ENCODE peak calls at places on chromosomes 5 and 9, in six cellular contexts. One of them, this sample, is unnamed.

GRCh38 chr5:4196744-4197646 is 601.4 kb downstream of the IRX1 start:
- DNase-seq in hypothalamus: no peak
- DNase-seq in nephron progenitor cell: no peak
- DNase-seq in activated CD4-positive, CD25-positive, alpha-beta regulatory T cell treated with anti-CD3 and anti-CD28 coated beads, Interleukin-2, amount 50 U/mL, for 72 hours: no peak
- DNase-seq in stimulated activated naive B cell treated with anti-CD40 and anti-IgM and Interleukin-4, amounts not matched to agents 10 μg/mL and 1 μg/mL and 100 μg/mL, for 72 hours: no peak
- DNase-seq in midbrain: no peak
- DNase-seq in this sample: no peak

GRCh38 chr9:614421-614820 is 227.1 kb upstream of the DMRT1 start:
- DNase-seq in activated CD4-positive, CD25-positive, alpha-beta regulatory T cell treated with anti-CD3 and anti-CD28 coated beads, Interleukin-2, amount 50 U/mL, for 72 hours: no peak
- DNase-seq in stimulated activated naive B cell treated with anti-CD40 and anti-IgM and Interleukin-4, amounts not matched to agents 10 μg/mL and 1 μg/mL and 100 μg/mL, for 72 hours: no peak
- DNase-seq in midbrain: no peak
- DNase-seq in hypothalamus: no peak
- DNase-seq in nephron progenitor cell: no peak
- DNase-seq in this sample: no peak

GRCh38 chr9:4750021-4750673 is 9.1 kb upstream of the AK3 start:
- DNase-seq in hypothalamus: no peak
- DNase-seq in stimulated activated naive B cell treated with anti-CD40 and anti-IgM and Interleukin-4, amounts not matched to agents 10 μg/mL and 1 μg/mL and 100 μg/mL, for 72 hours: no peak
- DNase-seq in activated CD4-positive, CD25-positive, alpha-beta regulatory T cell treated with anti-CD3 and anti-CD28 coated beads, Interleukin-2, amount 50 U/mL, for 72 hours: no peak
- DNase-seq in nephron progenitor cell: no peak
- DNase-seq in midbrain: peak; percentile 23
- DNase-seq in this sample: no peak

GRCh38 chr5:90747175-90747574 is 188.6 kb downstream of the ADGRV1 start:
- DNase-seq in midbrain: no peak
- DNase-seq in hypothalamus: no peak
- DNase-seq in activated CD4-positive, CD25-positive, alpha-beta regulatory T cell treated with anti-CD3 and anti-CD28 coated beads, Interleukin-2, amount 50 U/mL, for 72 hours: no peak
- DNase-seq in nephron progenitor cell: no peak
- DNase-seq in stimulated activated naive B cell treated with anti-CD40 and anti-IgM and Interleukin-4, amounts not matched to agents 10 μg/mL and 1 μg/mL and 100 μg/mL, for 72 hours: no peak
- DNase-seq in this sample: no peak

GRCh38 chr9:129944501-129945116 is 98.4 kb downstream of the FNBP1 start:
- DNase-seq in stimulated activated naive B cell treated with anti-CD40 and anti-IgM and Interleukin-4, amounts not matched to agents 10 μg/mL and 1 μg/mL and 100 μg/mL, for 72 hours: no peak
- DNase-seq in midbrain: no peak
- DNase-seq in nephron progenitor cell: no peak
- DNase-seq in hypothalamus: no peak
- DNase-seq in activated CD4-positive, CD25-positive, alpha-beta regulatory T cell treated with anti-CD3 and anti-CD28 coated beads, Interleukin-2, amount 50 U/mL, for 72 hours: no peak
- DNase-seq in this sample: no peak

GRCh38 chr9:126611188-126611587 is 2.5 kb upstream of the LMX1B start:
- DNase-seq in nephron progenitor cell: peak; percentile 42
- DNase-seq in stimulated activated naive B cell treated with anti-CD40 and anti-IgM and Interleukin-4, amounts not matched to agents 10 μg/mL and 1 μg/mL and 100 μg/mL, for 72 hours: no peak
- DNase-seq in activated CD4-positive, CD25-positive, alpha-beta regulatory T cell treated with anti-CD3 and anti-CD28 coated beads, Interleukin-2, amount 50 U/mL, for 72 hours: no peak
- DNase-seq in midbrain: no peak
- DNase-seq in hypothalamus: no peak
- DNase-seq in this sample: no peak

GRCh38 chr5:168851902-168852321 is 272.7 kb upstream of the PANK3 start:
- DNase-seq in activated CD4-positive, CD25-positive, alpha-beta regulatory T cell treated with anti-CD3 and anti-CD28 coated beads, Interleukin-2, amount 50 U/mL, for 72 hours: no peak
- DNase-seq in stimulated activated naive B cell treated with anti-CD40 and anti-IgM and Interleukin-4, amounts not matched to agents 10 μg/mL and 1 μg/mL and 100 μg/mL, for 72 hours: no peak
- DNase-seq in midbrain: no peak
- DNase-seq in hypothalamus: no peak
- DNase-seq in nephron progenitor cell: no peak
- DNase-seq in this sample: no peak

GRCh38 chr5:144328980-144329379 is 158.3 kb downstream of the KCTD16 start:
- DNase-seq in activated CD4-positive, CD25-positive, alpha-beta regulatory T cell treated with anti-CD3 and anti-CD28 coated beads, Interleukin-2, amount 50 U/mL, for 72 hours: no peak
- DNase-seq in stimulated activated naive B cell treated with anti-CD40 and anti-IgM and Interleukin-4, amounts not matched to agents 10 μg/mL and 1 μg/mL and 100 μg/mL, for 72 hours: no peak
- DNase-seq in midbrain: no peak
- DNase-seq in nephron progenitor cell: no peak
- DNase-seq in hypothalamus: no peak
- DNase-seq in this sample: no peak

GRCh38 chr9:21513431-21513830 is 31.3 kb upstream of the IFNE start:
- DNase-seq in nephron progenitor cell: no peak
- DNase-seq in midbrain: no peak
- DNase-seq in activated CD4-positive, CD25-positive, alpha-beta regulatory T cell treated with anti-CD3 and anti-CD28 coated beads, Interleukin-2, amount 50 U/mL, for 72 hours: no peak
- DNase-seq in hypothalamus: no peak
- DNase-seq in stimulated activated naive B cell treated with anti-CD40 and anti-IgM and Interleukin-4, amounts not matched to agents 10 μg/mL and 1 μg/mL and 100 μg/mL, for 72 hours: no peak
- DNase-seq in this sample: no peak

GRCh38 chr5:132763369-132764036 is 13.5 kb downstream of the SEPTIN8 start:
- DNase-seq in stimulated activated naive B cell treated with anti-CD40 and anti-IgM and Interleukin-4, amounts not matched to agents 10 μg/mL and 1 μg/mL and 100 μg/mL, for 72 hours: no peak
- DNase-seq in hypothalamus: no peak
- DNase-seq in midbrain: no peak
- DNase-seq in activated CD4-positive, CD25-positive, alpha-beta regulatory T cell treated with anti-CD3 and anti-CD28 coated beads, Interleukin-2, amount 50 U/mL, for 72 hours: no peak
- DNase-seq in nephron progenitor cell: no peak
- DNase-seq in this sample: no peak

GRCh38 chr5:73112359-73112758 is 8.0 kb upstream of the TMEM171 start:
- DNase-seq in hypothalamus: no peak
- DNase-seq in activated CD4-positive, CD25-positive, alpha-beta regulatory T cell treated with anti-CD3 and anti-CD28 coated beads, Interleukin-2, amount 50 U/mL, for 72 hours: no peak
- DNase-seq in stimulated activated naive B cell treated with anti-CD40 and anti-IgM and Interleukin-4, amounts not matched to agents 10 μg/mL and 1 μg/mL and 100 μg/mL, for 72 hours: no peak
- DNase-seq in midbrain: no peak
- DNase-seq in nephron progenitor cell: no peak
- DNase-seq in this sample: no peak

GRCh38 chr9:136675477-136676296 is 11.6 kb downstream of the AGPAT2 start:
- DNase-seq in activated CD4-positive, CD25-positive, alpha-beta regulatory T cell treated with anti-CD3 and anti-CD28 coated beads, Interleukin-2, amount 50 U/mL, for 72 hours: no peak
- DNase-seq in stimulated activated naive B cell treated with anti-CD40 and anti-IgM and Interleukin-4, amounts not matched to agents 10 μg/mL and 1 μg/mL and 100 μg/mL, for 72 hours: no peak
- DNase-seq in hypothalamus: no peak
- DNase-seq in nephron progenitor cell: no peak
- DNase-seq in midbrain: no peak
- DNase-seq in this sample: no peak

GRCh38 chr9:121672213-121672612 is 20.8 kb downstream of the DAB2IP start:
- DNase-seq in nephron progenitor cell: no peak
- DNase-seq in hypothalamus: peak; percentile 16
- DNase-seq in activated CD4-positive, CD25-positive, alpha-beta regulatory T cell treated with anti-CD3 and anti-CD28 coated beads, Interleukin-2, amount 50 U/mL, for 72 hours: no peak
- DNase-seq in stimulated activated naive B cell treated with anti-CD40 and anti-IgM and Interleukin-4, amounts not matched to agents 10 μg/mL and 1 μg/mL and 100 μg/mL, for 72 hours: no peak
- DNase-seq in midbrain: peak; percentile 6
- DNase-seq in this sample: peak; percentile 20

GRCh38 chr9:18888241-18888794 is 144.7 kb downstream of the SAXO1 start:
- DNase-seq in activated CD4-positive, CD25-positive, alpha-beta regulatory T cell treated with anti-CD3 and anti-CD28 coated beads, Interleukin-2, amount 50 U/mL, for 72 hours: no peak
- DNase-seq in stimulated activated naive B cell treated with anti-CD40 and anti-IgM and Interleukin-4, amounts not matched to agents 10 μg/mL and 1 μg/mL and 100 μg/mL, for 72 hours: no peak
- DNase-seq in midbrain: no peak
- DNase-seq in nephron progenitor cell: no peak
- DNase-seq in hypothalamus: no peak
- DNase-seq in this sample: no peak

GRCh38 chr5:15249152-15249551 is 250.8 kb upstream of the FBXL7 start:
- DNase-seq in nephron progenitor cell: no peak
- DNase-seq in hypothalamus: no peak
- DNase-seq in activated CD4-positive, CD25-positive, alpha-beta regulatory T cell treated with anti-CD3 and anti-CD28 coated beads, Interleukin-2, amount 50 U/mL, for 72 hours: no peak
- DNase-seq in midbrain: no peak
- DNase-seq in stimulated activated naive B cell treated with anti-CD40 and anti-IgM and Interleukin-4, amounts not matched to agents 10 μg/mL and 1 μg/mL and 100 μg/mL, for 72 hours: no peak
- DNase-seq in this sample: no peak

GRCh38 chr9:92247981-92248380 is 45.5 kb downstream of the IARS1 start:
- DNase-seq in activated CD4-positive, CD25-positive, alpha-beta regulatory T cell treated with anti-CD3 and anti-CD28 coated beads, Interleukin-2, amount 50 U/mL, for 72 hours: no peak
- DNase-seq in hypothalamus: no peak
- DNase-seq in midbrain: no peak
- DNase-seq in nephron progenitor cell: no peak
- DNase-seq in stimulated activated naive B cell treated with anti-CD40 and anti-IgM and Interleukin-4, amounts not matched to agents 10 μg/mL and 1 μg/mL and 100 μg/mL, for 72 hours: no peak
- DNase-seq in this sample: no peak

GRCh38 chr9:36911601-36912412 is 122.3 kb downstream of the PAX5 start:
- DNase-seq in midbrain: no peak
- DNase-seq in hypothalamus: no peak
- DNase-seq in nephron progenitor cell: no peak
- DNase-seq in stimulated activated naive B cell treated with anti-CD40 and anti-IgM and Interleukin-4, amounts not matched to agents 10 μg/mL and 1 μg/mL and 100 μg/mL, for 72 hours: no peak
- DNase-seq in activated CD4-positive, CD25-positive, alpha-beta regulatory T cell treated with anti-CD3 and anti-CD28 coated beads, Interleukin-2, amount 50 U/mL, for 72 hours: no peak
- DNase-seq in this sample: no peak

GRCh38 chr5:123441408-123441807 is 18.2 kb upstream of the CEP120 start:
- DNase-seq in nephron progenitor cell: no peak
- DNase-seq in midbrain: no peak
- DNase-seq in stimulated activated naive B cell treated with anti-CD40 and anti-IgM and Interleukin-4, amounts not matched to agents 10 μg/mL and 1 μg/mL and 100 μg/mL, for 72 hours: no peak
- DNase-seq in activated CD4-positive, CD25-positive, alpha-beta regulatory T cell treated with anti-CD3 and anti-CD28 coated beads, Interleukin-2, amount 50 U/mL, for 72 hours: peak; percentile 37
- DNase-seq in hypothalamus: no peak
- DNase-seq in this sample: no peak

GRCh38 chr9:121261107-121261460 is 6.9 kb upstream of the GSN start:
- DNase-seq in nephron progenitor cell: no peak
- DNase-seq in stimulated activated naive B cell treated with anti-CD40 and anti-IgM and Interleukin-4, amounts not matched to agents 10 μg/mL and 1 μg/mL and 100 μg/mL, for 72 hours: no peak
- DNase-seq in activated CD4-positive, CD25-positive, alpha-beta regulatory T cell treated with anti-CD3 and anti-CD28 coated beads, Interleukin-2, amount 50 U/mL, for 72 hours: no peak
- DNase-seq in midbrain: peak; percentile 90
- DNase-seq in hypothalamus: peak; percentile 86
- DNase-seq in this sample: peak; percentile 78

GRCh38 chr5:150357326-150358260 is at the start of gene TCOF1:
- DNase-seq in midbrain: peak; percentile 97
- DNase-seq in nephron progenitor cell: peak; percentile 99
- DNase-seq in activated CD4-positive, CD25-positive, alpha-beta regulatory T cell treated with anti-CD3 and anti-CD28 coated beads, Interleukin-2, amount 50 U/mL, for 72 hours: peak; percentile 98
- DNase-seq in stimulated activated naive B cell treated with anti-CD40 and anti-IgM and Interleukin-4, amounts not matched to agents 10 μg/mL and 1 μg/mL and 100 μg/mL, for 72 hours: peak; percentile 97
- DNase-seq in hypothalamus: peak; percentile 94
- DNase-seq in this sample: peak; percentile 99

GRCh38 chr9:134818591-134818990 is 62.0 kb upstream of the FCN2 start:
- DNase-seq in activated CD4-positive, CD25-positive, alpha-beta regulatory T cell treated with anti-CD3 and anti-CD28 coated beads, Interleukin-2, amount 50 U/mL, for 72 hours: no peak
- DNase-seq in midbrain: no peak
- DNase-seq in stimulated activated naive B cell treated with anti-CD40 and anti-IgM and Interleukin-4, amounts not matched to agents 10 μg/mL and 1 μg/mL and 100 μg/mL, for 72 hours: no peak
- DNase-seq in nephron progenitor cell: no peak
- DNase-seq in hypothalamus: no peak
- DNase-seq in this sample: no peak

GRCh38 chr5:2888520-2889060 is 137.1 kb upstream of the IRX2 start:
- DNase-seq in nephron progenitor cell: no peak
- DNase-seq in stimulated activated naive B cell treated with anti-CD40 and anti-IgM and Interleukin-4, amounts not matched to agents 10 μg/mL and 1 μg/mL and 100 μg/mL, for 72 hours: no peak
- DNase-seq in activated CD4-positive, CD25-positive, alpha-beta regulatory T cell treated with anti-CD3 and anti-CD28 coated beads, Interleukin-2, amount 50 U/mL, for 72 hours: no peak
- DNase-seq in midbrain: no peak
- DNase-seq in hypothalamus: no peak
- DNase-seq in this sample: no peak

GRCh38 chr5:9239071-9239470 is 306.8 kb downstream of the SEMA5A start:
- DNase-seq in midbrain: no peak
- DNase-seq in nephron progenitor cell: no peak
- DNase-seq in stimulated activated naive B cell treated with anti-CD40 and anti-IgM and Interleukin-4, amounts not matched to agents 10 μg/mL and 1 μg/mL and 100 μg/mL, for 72 hours: no peak
- DNase-seq in activated CD4-positive, CD25-positive, alpha-beta regulatory T cell treated with anti-CD3 and anti-CD28 coated beads, Interleukin-2, amount 50 U/mL, for 72 hours: no peak
- DNase-seq in hypothalamus: no peak
- DNase-seq in this sample: no peak

GRCh38 chr5:177553671-177554429 is 513 bp downstream of the FAM193B start:
- DNase-seq in hypothalamus: no peak
- DNase-seq in midbrain: no peak
- DNase-seq in nephron progenitor cell: peak; percentile 48
- DNase-seq in stimulated activated naive B cell treated with anti-CD40 and anti-IgM and Interleukin-4, amounts not matched to agents 10 μg/mL and 1 μg/mL and 100 μg/mL, for 72 hours: no peak
- DNase-seq in activated CD4-positive, CD25-positive, alpha-beta regulatory T cell treated with anti-CD3 and anti-CD28 coated beads, Interleukin-2, amount 50 U/mL, for 72 hours: peak; percentile 61
- DNase-seq in this sample: peak; percentile 87

GRCh38 chr9:88011005-88011766 is 36.9 kb upstream of the CDK20 start:
- DNase-seq in hypothalamus: no peak
- DNase-seq in nephron progenitor cell: no peak
- DNase-seq in stimulated activated naive B cell treated with anti-CD40 and anti-IgM and Interleukin-4, amounts not matched to agents 10 μg/mL and 1 μg/mL and 100 μg/mL, for 72 hours: no peak
- DNase-seq in activated CD4-positive, CD25-positive, alpha-beta regulatory T cell treated with anti-CD3 and anti-CD28 coated beads, Interleukin-2, amount 50 U/mL, for 72 hours: no peak
- DNase-seq in midbrain: no peak
- DNase-seq in this sample: no peak

GRCh38 chr5:99817796-99818195 is 717.4 kb upstream of the FAM174A start:
- DNase-seq in midbrain: no peak
- DNase-seq in stimulated activated naive B cell treated with anti-CD40 and anti-IgM and Interleukin-4, amounts not matched to agents 10 μg/mL and 1 μg/mL and 100 μg/mL, for 72 hours: no peak
- DNase-seq in hypothalamus: no peak
- DNase-seq in nephron progenitor cell: no peak
- DNase-seq in activated CD4-positive, CD25-positive, alpha-beta regulatory T cell treated with anti-CD3 and anti-CD28 coated beads, Interleukin-2, amount 50 U/mL, for 72 hours: no peak
- DNase-seq in this sample: no peak

GRCh38 chr9:6904366-6904765 is 146.6 kb downstream of the KDM4C start:
- DNase-seq in stimulated activated naive B cell treated with anti-CD40 and anti-IgM and Interleukin-4, amounts not matched to agents 10 μg/mL and 1 μg/mL and 100 μg/mL, for 72 hours: no peak
- DNase-seq in hypothalamus: no peak
- DNase-seq in nephron progenitor cell: no peak
- DNase-seq in activated CD4-positive, CD25-positive, alpha-beta regulatory T cell treated with anti-CD3 and anti-CD28 coated beads, Interleukin-2, amount 50 U/mL, for 72 hours: no peak
- DNase-seq in midbrain: no peak
- DNase-seq in this sample: no peak

GRCh38 chr9:68690088-68690487 is 15.0 kb upstream of the PIP5K1B start:
- DNase-seq in hypothalamus: no peak
- DNase-seq in nephron progenitor cell: no peak
- DNase-seq in activated CD4-positive, CD25-positive, alpha-beta regulatory T cell treated with anti-CD3 and anti-CD28 coated beads, Interleukin-2, amount 50 U/mL, for 72 hours: no peak
- DNase-seq in midbrain: no peak
- DNase-seq in stimulated activated naive B cell treated with anti-CD40 and anti-IgM and Interleukin-4, amounts not matched to agents 10 μg/mL and 1 μg/mL and 100 μg/mL, for 72 hours: no peak
- DNase-seq in this sample: peak; percentile 69

GRCh38 chr9:126973651-126974529 is 59.3 kb downstream of the RALGPS1 start:
- DNase-seq in midbrain: no peak
- DNase-seq in nephron progenitor cell: no peak
- DNase-seq in hypothalamus: no peak
- DNase-seq in stimulated activated naive B cell treated with anti-CD40 and anti-IgM and Interleukin-4, amounts not matched to agents 10 μg/mL and 1 μg/mL and 100 μg/mL, for 72 hours: no peak
- DNase-seq in activated CD4-positive, CD25-positive, alpha-beta regulatory T cell treated with anti-CD3 and anti-CD28 coated beads, Interleukin-2, amount 50 U/mL, for 72 hours: no peak
- DNase-seq in this sample: no peak

GRCh38 chr5:172766287-172767104 is 4.5 kb downstream of the DUSP1 start:
- DNase-seq in stimulated activated naive B cell treated with anti-CD40 and anti-IgM and Interleukin-4, amounts not matched to agents 10 μg/mL and 1 μg/mL and 100 μg/mL, for 72 hours: no peak
- DNase-seq in nephron progenitor cell: no peak
- DNase-seq in hypothalamus: peak; percentile 71
- DNase-seq in midbrain: peak; percentile 59
- DNase-seq in activated CD4-positive, CD25-positive, alpha-beta regulatory T cell treated with anti-CD3 and anti-CD28 coated beads, Interleukin-2, amount 50 U/mL, for 72 hours: no peak
- DNase-seq in this sample: peak; percentile 90

GRCh38 chr9:96503918-96504317 is 53.9 kb downstream of the HABP4 start:
- DNase-seq in hypothalamus: no peak
- DNase-seq in nephron progenitor cell: no peak
- DNase-seq in stimulated activated naive B cell treated with anti-CD40 and anti-IgM and Interleukin-4, amounts not matched to agents 10 μg/mL and 1 μg/mL and 100 μg/mL, for 72 hours: no peak
- DNase-seq in activated CD4-positive, CD25-positive, alpha-beta regulatory T cell treated with anti-CD3 and anti-CD28 coated beads, Interleukin-2, amount 50 U/mL, for 72 hours: no peak
- DNase-seq in midbrain: no peak
- DNase-seq in this sample: no peak

GRCh38 chr5:115418788-115419187 is 122.3 kb upstream of the CCDC112 start:
- DNase-seq in nephron progenitor cell: no peak
- DNase-seq in stimulated activated naive B cell treated with anti-CD40 and anti-IgM and Interleukin-4, amounts not matched to agents 10 μg/mL and 1 μg/mL and 100 μg/mL, for 72 hours: no peak
- DNase-seq in hypothalamus: no peak
- DNase-seq in midbrain: no peak
- DNase-seq in activated CD4-positive, CD25-positive, alpha-beta regulatory T cell treated with anti-CD3 and anti-CD28 coated beads, Interleukin-2, amount 50 U/mL, for 72 hours: no peak
- DNase-seq in this sample: no peak

GRCh38 chr9:114155967-114156294 is 594 bp downstream of the COL27A1 start:
- DNase-seq in activated CD4-positive, CD25-positive, alpha-beta regulatory T cell treated with anti-CD3 and anti-CD28 coated beads, Interleukin-2, amount 50 U/mL, for 72 hours: no peak
- DNase-seq in hypothalamus: no peak
- DNase-seq in nephron progenitor cell: peak; percentile 60
- DNase-seq in stimulated activated naive B cell treated with anti-CD40 and anti-IgM and Interleukin-4, amounts not matched to agents 10 μg/mL and 1 μg/mL and 100 μg/mL, for 72 hours: no peak
- DNase-seq in midbrain: no peak
- DNase-seq in this sample: no peak

GRCh38 chr5:172187118-172188032 is 649 bp downstream of the STK10 start:
- DNase-seq in nephron progenitor cell: peak; percentile 41
- DNase-seq in activated CD4-positive, CD25-positive, alpha-beta regulatory T cell treated with anti-CD3 and anti-CD28 coated beads, Interleukin-2, amount 50 U/mL, for 72 hours: peak; percentile 72
- DNase-seq in midbrain: no peak
- DNase-seq in hypothalamus: no peak
- DNase-seq in stimulated activated naive B cell treated with anti-CD40 and anti-IgM and Interleukin-4, amounts not matched to agents 10 μg/mL and 1 μg/mL and 100 μg/mL, for 72 hours: peak; percentile 68
- DNase-seq in this sample: peak; percentile 90

GRCh38 chr5:124263680-124264491 is 482.6 kb downstream of the ZNF608 start:
- DNase-seq in activated CD4-positive, CD25-positive, alpha-beta regulatory T cell treated with anti-CD3 and anti-CD28 coated beads, Interleukin-2, amount 50 U/mL, for 72 hours: no peak
- DNase-seq in hypothalamus: peak; percentile 69
- DNase-seq in midbrain: peak; percentile 68
- DNase-seq in nephron progenitor cell: peak; percentile 3
- DNase-seq in stimulated activated naive B cell treated with anti-CD40 and anti-IgM and Interleukin-4, amounts not matched to agents 10 μg/mL and 1 μg/mL and 100 μg/mL, for 72 hours: no peak
- DNase-seq in this sample: no peak

GRCh38 chr9:89179535-89179919 is 909 bp upstream of the SHC3 start:
- DNase-seq in stimulated activated naive B cell treated with anti-CD40 and anti-IgM and Interleukin-4, amounts not matched to agents 10 μg/mL and 1 μg/mL and 100 μg/mL, for 72 hours: no peak
- DNase-seq in midbrain: no peak
- DNase-seq in activated CD4-positive, CD25-positive, alpha-beta regulatory T cell treated with anti-CD3 and anti-CD28 coated beads, Interleukin-2, amount 50 U/mL, for 72 hours: no peak
- DNase-seq in nephron progenitor cell: peak; percentile 11
- DNase-seq in hypothalamus: no peak
- DNase-seq in this sample: no peak

GRCh38 chr5:65163698-65164097 is 318.0 kb downstream of the ADAMTS6 start:
- DNase-seq in activated CD4-positive, CD25-positive, alpha-beta regulatory T cell treated with anti-CD3 and anti-CD28 coated beads, Interleukin-2, amount 50 U/mL, for 72 hours: no peak
- DNase-seq in hypothalamus: no peak
- DNase-seq in stimulated activated naive B cell treated with anti-CD40 and anti-IgM and Interleukin-4, amounts not matched to agents 10 μg/mL and 1 μg/mL and 100 μg/mL, for 72 hours: no peak
- DNase-seq in nephron progenitor cell: no peak
- DNase-seq in midbrain: no peak
- DNase-seq in this sample: no peak

GRCh38 chr5:145936401-145937131 is at the start of gene SH3RF2:
- DNase-seq in midbrain: no peak
- DNase-seq in nephron progenitor cell: peak; percentile 83
- DNase-seq in hypothalamus: peak; percentile 1
- DNase-seq in stimulated activated naive B cell treated with anti-CD40 and anti-IgM and Interleukin-4, amounts not matched to agents 10 μg/mL and 1 μg/mL and 100 μg/mL, for 72 hours: no peak
- DNase-seq in activated CD4-positive, CD25-positive, alpha-beta regulatory T cell treated with anti-CD3 and anti-CD28 coated beads, Interleukin-2, amount 50 U/mL, for 72 hours: peak; percentile 30
- DNase-seq in this sample: peak; percentile 76

GRCh38 chr5:136703706-136704105 is 338.4 kb upstream of the TRPC7 start:
- DNase-seq in activated CD4-positive, CD25-positive, alpha-beta regulatory T cell treated with anti-CD3 and anti-CD28 coated beads, Interleukin-2, amount 50 U/mL, for 72 hours: no peak
- DNase-seq in hypothalamus: no peak
- DNase-seq in midbrain: no peak
- DNase-seq in stimulated activated naive B cell treated with anti-CD40 and anti-IgM and Interleukin-4, amounts not matched to agents 10 μg/mL and 1 μg/mL and 100 μg/mL, for 72 hours: no peak
- DNase-seq in nephron progenitor cell: no peak
- DNase-seq in this sample: no peak

This sample was measured in kidney.